ENCODE peak calls at places on chromosome 22, in five cellular contexts. One of them, this sample, is unnamed.

GRCh38 chr22:31578171-31578570 is 81.8 kb downstream of the SFI1 start:
- DNase-seq in stimulated activated CD4-positive, alpha-beta T cell treated with anti-CD3 and anti-CD28 coated beads, Interleukin-4, amount 100 ng/mL, for 4 hours: no peak
- DNase-seq in coronary artery: no peak
- DNase-seq in heart left ventricle: no peak
- DNase-seq in colonic mucosa: no peak
- DNase-seq in this sample: no peak

GRCh38 chr22:28018461-28018927 is 99.4 kb upstream of the PITPNB start:
- DNase-seq in stimulated activated CD4-positive, alpha-beta T cell treated with anti-CD3 and anti-CD28 coated beads, Interleukin-4, amount 100 ng/mL, for 4 hours: no peak
- DNase-seq in coronary artery: no peak
- DNase-seq in heart left ventricle: no peak
- DNase-seq in colonic mucosa: no peak
- DNase-seq in this sample: peak

GRCh38 chr22:30038219-30038618 is 42.0 kb upstream of the HORMAD2 start:
- DNase-seq in colonic mucosa: no peak
- DNase-seq in stimulated activated CD4-positive, alpha-beta T cell treated with anti-CD3 and anti-CD28 coated beads, Interleukin-4, amount 100 ng/mL, for 4 hours: no peak
- DNase-seq in coronary artery: no peak
- DNase-seq in heart left ventricle: no peak
- DNase-seq in this sample: no peak

GRCh38 chr22:20799449-20799848 is 25.5 kb downstream of the SERPIND1 start:
- DNase-seq in heart left ventricle: no peak
- DNase-seq in colonic mucosa: no peak
- DNase-seq in stimulated activated CD4-positive, alpha-beta T cell treated with anti-CD3 and anti-CD28 coated beads, Interleukin-4, amount 100 ng/mL, for 4 hours: no peak
- DNase-seq in coronary artery: no peak
- DNase-seq in this sample: no peak

GRCh38 chr22:26273011-26273675 is 103.9 kb downstream of the SEZ6L start:
- DNase-seq in colonic mucosa: no peak
- DNase-seq in coronary artery: no peak
- DNase-seq in heart left ventricle: no peak
- DNase-seq in stimulated activated CD4-positive, alpha-beta T cell treated with anti-CD3 and anti-CD28 coated beads, Interleukin-4, amount 100 ng/mL, for 4 hours: no peak
- DNase-seq in this sample: no peak

GRCh38 chr22:47476226-47476625 is 713.8 kb downstream of the TBC1D22A start:
- DNase-seq in heart left ventricle: no peak
- DNase-seq in coronary artery: no peak
- DNase-seq in colonic mucosa: no peak
- DNase-seq in stimulated activated CD4-positive, alpha-beta T cell treated with anti-CD3 and anti-CD28 coated beads, Interleukin-4, amount 100 ng/mL, for 4 hours: no peak
- DNase-seq in this sample: no peak

GRCh38 chr22:39631857-39632256 is 61.3 kb downstream of the CACNA1I start:
- DNase-seq in stimulated activated CD4-positive, alpha-beta T cell treated with anti-CD3 and anti-CD28 coated beads, Interleukin-4, amount 100 ng/mL, for 4 hours: no peak
- DNase-seq in heart left ventricle: no peak
- DNase-seq in coronary artery: no peak
- DNase-seq in colonic mucosa: no peak
- DNase-seq in this sample: no peak

GRCh38 chr22:21819183-21819770 is 48.2 kb downstream of the MAPK1 start:
- DNase-seq in stimulated activated CD4-positive, alpha-beta T cell treated with anti-CD3 and anti-CD28 coated beads, Interleukin-4, amount 100 ng/mL, for 4 hours: no peak
- DNase-seq in heart left ventricle: no peak
- DNase-seq in coronary artery: no peak
- DNase-seq in colonic mucosa: no peak
- DNase-seq in this sample: no peak

GRCh38 chr22:27930246-27931060 is 11.4 kb upstream of the PITPNB start:
- DNase-seq in heart left ventricle: no peak
- DNase-seq in coronary artery: no peak
- DNase-seq in colonic mucosa: no peak
- DNase-seq in stimulated activated CD4-positive, alpha-beta T cell treated with anti-CD3 and anti-CD28 coated beads, Interleukin-4, amount 100 ng/mL, for 4 hours: no peak
- DNase-seq in this sample: no peak

GRCh38 chr22:39177791-39178190 is 25.3 kb upstream of the CBX7 start:
- DNase-seq in stimulated activated CD4-positive, alpha-beta T cell treated with anti-CD3 and anti-CD28 coated beads, Interleukin-4, amount 100 ng/mL, for 4 hours: no peak
- DNase-seq in heart left ventricle: peak
- DNase-seq in colonic mucosa: no peak
- DNase-seq in coronary artery: no peak
- DNase-seq in this sample: peak

This sample was measured in mesenteric fat pad.